ENCODE peak calls at places on chromosome 14, in ten cellular contexts. Y, F, U, D, C, T, W, M, I and X are unnamed samples.

GRCh38 chr14:66514206-66514605 is 6.3 kb downstream of the GPHN start:
- DNase-seq in W (no peak), T (no peak), I (no peak), F (no peak), Y (peak), D (no peak), M (no peak), C (peak), U (no peak), X (no peak)

GRCh38 chr14:58740584-58740983 is 102.8 kb downstream of the DACT1 start:
- DNase-seq in D (no peak), U (no peak), Y (no peak), M (no peak), T (no peak), F (no peak), C (no peak), I (no peak), W (no peak), X (no peak)

GRCh38 chr14:23562822-23563472 is 4.6 kb downstream of the AP1G2 start:
- DNase-seq in C (no peak), Y (peak), U (peak), F (peak), D (peak), T (peak), W (no peak), M (no peak), I (no peak), X (no peak)

GRCh38 chr14:93949511-93950075 is 22.4 kb downstream of the FAM181A start:
- DNase-seq in F (no peak), U (no peak), M (no peak), I (no peak), D (no peak), Y (no peak), T (no peak), W (no peak), C (no peak), X (no peak)

GRCh38 chr14:50064993-50065392 is 51.4 kb downstream of the VCPKMT start:
- DNase-seq in W (peak), I (no peak), T (no peak), U (no peak), Y (peak), D (no peak), C (no peak), F (no peak), M (no peak), X (no peak)

GRCh38 chr14:39232554-39233415 is 930 bp upstream of the MIA2 start:
- DNase-seq in I (no peak), T (no peak), F (no peak), Y (peak), C (peak), D (no peak), U (no peak), M (no peak), W (peak), X (no peak)

GRCh38 chr14:81153187-81153586 is 67.6 kb downstream of the GTF2A1 start:
- DNase-seq in M (no peak), F (no peak), W (no peak), T (no peak), U (no peak), C (no peak), I (no peak), Y (no peak), D (no peak), X (no peak)

GRCh38 chr14:34501997-34502396 is 37.5 kb downstream of the EAPP start:
- DNase-seq in T (no peak), Y (peak), M (no peak), W (no peak), C (no peak), I (no peak), F (no peak), U (no peak), D (peak), X (no peak)

GRCh38 chr14:104749111-104749649 is 3.8 kb upstream of the SIVA1 start:
- DNase-seq in Y (peak), W (no peak), D (no peak), U (no peak), T (peak), M (no peak), I (peak), F (no peak), C (peak), X (no peak)

GRCh38 chr14:64187331-64187730 is 106.8 kb downstream of the ESR2 start:
- DNase-seq in Y (no peak), I (no peak), U (no peak), F (no peak), W (no peak), M (no peak), D (no peak), C (no peak), T (no peak), X (no peak)

GRCh38 chr14:68680541-68681051 is 112.3 kb downstream of the ZFP36L1 start:
- DNase-seq in C (no peak), M (no peak), I (no peak), T (no peak), D (no peak), Y (peak), W (peak), F (no peak), U (no peak), X (no peak)

GRCh38 chr14:33634631-33635030 is 316.2 kb downstream of the EGLN3 start:
- DNase-seq in M (no peak), Y (no peak), C (no peak), W (no peak), F (no peak), U (no peak), I (no peak), D (no peak), T (no peak), X (no peak)

GRCh38 chr14:37550511-37550910 is 44.5 kb downstream of the FOXA1 start:
- DNase-seq in D (no peak), I (no peak), W (no peak), F (no peak), U (no peak), M (no peak), Y (peak), T (no peak), C (peak), X (peak)

GRCh38 chr14:90421621-90422020 is 24.8 kb downstream of the CALM1 start:
- DNase-seq in I (no peak), Y (no peak), F (no peak), U (no peak), D (no peak), T (no peak), M (no peak), C (no peak), W (no peak), X (no peak)

GRCh38 chr14:50943261-50943942 is 881 bp downstream of the PYGL start:
- DNase-seq in Y (peak), T (peak), I (peak), D (peak), F (peak), M (no peak), C (no peak), W (peak), U (peak), X (no peak)

GRCh38 chr14:71321556-71322315 is 414.5 kb downstream of the PCNX1 start:
- DNase-seq in C (no peak), T (peak), Y (peak), I (no peak), M (no peak), W (no peak), F (peak), D (peak), U (no peak), X (peak)

GRCh38 chr14:32694795-32695449 is 243.8 kb upstream of the NPAS3 start:
- DNase-seq in C (no peak), D (no peak), U (no peak), T (no peak), I (no peak), W (no peak), M (no peak), Y (no peak), F (no peak), X (no peak)

GRCh38 chr14:97077253-97077653 is 280.1 kb downstream of the VRK1 start:
- DNase-seq in Y (peak), T (peak), W (no peak), D (no peak), U (peak), I (peak), C (peak), M (no peak), F (peak), X (no peak)

GRCh38 chr14:66645716-66646115 is 137.8 kb downstream of the GPHN start:
- DNase-seq in W (no peak), I (no peak), C (no peak), Y (no peak), T (no peak), U (no peak), F (no peak), M (no peak), D (peak), X (no peak)

GRCh38 chr14:50395448-50395847 is 1.2 kb downstream of the CDKL1 start:
- DNase-seq in W (no peak), C (no peak), M (no peak), T (no peak), Y (peak), F (peak), I (no peak), D (no peak), U (no peak), X (no peak)

GRCh38 chr14:95620659-95621059 is 65.6 kb upstream of the TCL1B start:
- DNase-seq in F (no peak), W (no peak), M (no peak), D (no peak), Y (no peak), T (no peak), I (no peak), U (no peak), C (no peak), X (no peak)

GRCh38 chr14:69241577-69241976 is 18.4 kb upstream of the GALNT16 start:
- DNase-seq in I (no peak), Y (peak), U (no peak), M (no peak), C (no peak), D (no peak), T (no peak), F (no peak), W (no peak), X (no peak)

GRCh38 chr14:95538801-95539509 is 4.1 kb downstream of the GLRX5 start:
- DNase-seq in D (no peak), F (no peak), T (no peak), W (no peak), I (no peak), M (no peak), U (no peak), C (no peak), Y (no peak), X (no peak)

GRCh38 chr14:79571361-79571760 is 639.9 kb downstream of the DIO2 start:
- DNase-seq in M (no peak), U (no peak), W (no peak), C (no peak), D (no peak), I (no peak), F (no peak), Y (no peak), T (peak), X (no peak)

GRCh38 chr14:89534896-89535615 is 118.0 kb upstream of the FOXN3 start:
- DNase-seq in W (no peak), I (no peak), Y (peak), U (no peak), M (no peak), C (peak), T (no peak), F (no peak), D (peak), X (no peak)

GRCh38 chr14:85528080-85528881 is 1.7 kb upstream of the FLRT2 start:
- DNase-seq in U (no peak), D (peak), C (peak), W (peak), F (peak), Y (peak), M (no peak), T (peak), I (no peak), X (peak)

GRCh38 chr14:89217876-89218275 is 199.2 kb downstream of the FOXN3 start:
- DNase-seq in U (no peak), D (no peak), Y (no peak), I (no peak), F (no peak), W (no peak), C (no peak), T (no peak), M (no peak), X (no peak)

GRCh38 chr14:105526781-105527380 is 498 bp downstream of the TMEM121 start:
- DNase-seq in D (no peak), W (peak), T (peak), M (no peak), I (no peak), Y (no peak), F (peak), C (no peak), U (no peak), X (no peak)

GRCh38 chr14:81449576-81449975 is 49.5 kb upstream of the STON2 start:
- DNase-seq in F (no peak), I (no peak), T (no peak), M (no peak), Y (no peak), U (no peak), C (no peak), W (no peak), D (no peak), X (no peak)

GRCh38 chr14:81765654-81766275 is 232.1 kb upstream of the SEL1L start:
- DNase-seq in D (no peak), F (no peak), Y (no peak), U (no peak), W (no peak), M (no peak), I (no peak), T (no peak), C (no peak), X (no peak)

GRCh38 chr14:25516838-25517237 is 466.9 kb upstream of the STXBP6 start:
- DNase-seq in M (no peak), D (no peak), F (no peak), W (no peak), Y (no peak), C (no peak), U (no peak), I (no peak), T (peak), X (no peak)
- TF ChIP-seq CTCF in M (no peak), D (no peak), F (no peak), W (no peak), Y (no peak), C (no peak), U (no peak), I (no peak), T (peak), X (peak)

DNA sequence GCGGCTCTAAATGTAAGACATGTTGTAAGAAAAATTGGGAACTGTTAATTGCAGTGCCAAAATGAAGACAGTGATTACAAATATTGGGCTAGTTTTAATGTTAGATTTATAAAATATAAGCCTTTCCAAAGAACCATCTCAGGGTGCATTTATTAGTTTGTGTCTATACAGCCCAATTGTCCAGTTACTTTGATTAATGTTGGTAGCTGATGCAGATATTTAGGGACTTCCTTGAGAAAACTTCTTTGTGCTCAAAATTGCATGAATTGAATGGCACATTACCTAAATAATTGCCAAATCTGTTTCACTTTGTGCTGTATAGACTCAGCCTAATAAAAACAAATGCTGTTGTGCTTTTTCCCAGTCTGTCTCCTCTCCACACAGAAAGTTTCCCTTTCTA is 83.7 kb downstream of the DAD1 start:
- DNase-seq in W (no peak), T (no peak), Y (no peak), F (no peak), M (no peak), D (no peak), I (no peak), C (no peak), U (no peak), X (no peak)
- H3K4me3 ChIP-seq in W (no peak), T (no peak), Y (no peak), F (no peak), M (no peak), D (no peak), I (no peak), C (no peak), U (no peak), X (no peak)

DNA sequence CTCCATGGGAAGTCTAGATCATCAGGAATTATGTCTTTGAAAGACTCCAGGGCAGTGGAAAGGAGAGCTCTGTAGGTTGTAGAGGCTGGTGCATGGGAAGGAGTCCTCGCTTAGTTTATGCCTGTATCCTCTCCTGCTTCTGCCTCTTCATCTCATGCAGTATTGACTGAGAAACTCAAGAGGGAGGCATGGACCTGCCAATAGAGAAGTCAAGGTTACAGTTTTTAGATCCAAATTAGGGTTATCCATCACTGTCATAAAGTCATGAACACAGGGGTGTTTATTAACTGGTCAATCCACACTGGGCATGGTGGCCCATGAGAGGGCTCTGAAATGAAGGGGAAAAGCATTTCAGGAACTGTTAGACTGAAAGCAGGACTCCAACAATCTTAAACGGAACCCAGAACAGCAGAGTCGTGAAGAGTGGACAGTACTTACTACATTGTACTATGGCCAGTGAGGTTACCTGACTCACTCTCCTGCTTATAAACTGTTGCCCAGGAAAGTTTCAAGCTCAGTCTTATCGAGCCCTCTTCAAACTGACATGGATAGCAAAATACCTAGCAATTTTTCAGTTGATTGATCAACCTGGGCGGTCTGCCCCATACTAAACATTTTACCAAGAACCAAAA is 30.1 kb upstream of the DHRS7 start:
- DNase-seq in M (no peak), I (no peak), D (no peak), T (peak), W (no peak), U (no peak), F (no peak), Y (peak), C (no peak), X (no peak)
- TF ChIP-seq CTCF in M (no peak), I (no peak), D (no peak), T (peak), W (no peak), U (peak), F (peak), Y (peak), C (no peak), X (peak)

GRCh38 chr14:74392616-74393570 is 33.1 kb downstream of the SYNDIG1L start:
- DNase-seq in T (no peak), M (no peak), D (no peak), Y (no peak), I (no peak), C (no peak), U (no peak), W (no peak), F (no peak), X (no peak)

GRCh38 chr14:74389980-74390379 is 36.0 kb downstream of the SYNDIG1L start:
- DNase-seq in I (no peak), Y (no peak), D (no peak), C (no peak), W (no peak), T (no peak), U (no peak), M (no peak), F (peak), X (no peak)

GRCh38 chr14:74394549-74394948 is 31.5 kb downstream of the SYNDIG1L start:
- DNase-seq in F (no peak), U (no peak), W (no peak), M (no peak), I (no peak), Y (no peak), C (no peak), T (no peak), D (no peak), X (no peak)

GRCh38 chr14:74395094-74395493 is 30.9 kb downstream of the SYNDIG1L start:
- DNase-seq in W (no peak), I (no peak), C (no peak), M (no peak), F (no peak), D (no peak), Y (no peak), T (no peak), U (no peak), X (no peak)

GRCh38 chr14:74391479-74391878 is 34.5 kb downstream of the SYNDIG1L start:
- DNase-seq in U (no peak), T (no peak), C (no peak), Y (no peak), W (no peak), F (no peak), I (no peak), D (no peak), M (no peak), X (no peak)
- H3K4me3 ChIP-seq in U (no peak), T (no peak), C (no peak), Y (no peak), W (no peak), F (no peak), I (no peak), D (no peak), M (no peak), X (no peak)

GRCh38 chr14:55416866-55417265 is 5.2 kb upstream of the ATG14 start:
- DNase-seq in D (no peak), M (no peak), F (no peak), U (no peak), C (no peak), W (no peak), T (peak), I (no peak), Y (no peak), X (no peak)
- TF ChIP-seq CTCF in D (no peak), M (no peak), F (no peak), U (no peak), C (peak), W (peak), T (peak), I (no peak), Y (peak), X (peak)

GRCh38 chr14:75042040-75042439 is 9.2 kb downstream of the MLH3 start:
- DNase-seq in T (no peak), U (no peak), M (no peak), I (no peak), C (no peak), F (no peak), Y (no peak), D (peak), W (no peak), X (no peak)
- H3K4me3 ChIP-seq in T (no peak), U (no peak), M (no peak), I (no peak), C (no peak), F (no peak), Y (no peak), D (no peak), W (no peak), X (no peak)

DNA sequence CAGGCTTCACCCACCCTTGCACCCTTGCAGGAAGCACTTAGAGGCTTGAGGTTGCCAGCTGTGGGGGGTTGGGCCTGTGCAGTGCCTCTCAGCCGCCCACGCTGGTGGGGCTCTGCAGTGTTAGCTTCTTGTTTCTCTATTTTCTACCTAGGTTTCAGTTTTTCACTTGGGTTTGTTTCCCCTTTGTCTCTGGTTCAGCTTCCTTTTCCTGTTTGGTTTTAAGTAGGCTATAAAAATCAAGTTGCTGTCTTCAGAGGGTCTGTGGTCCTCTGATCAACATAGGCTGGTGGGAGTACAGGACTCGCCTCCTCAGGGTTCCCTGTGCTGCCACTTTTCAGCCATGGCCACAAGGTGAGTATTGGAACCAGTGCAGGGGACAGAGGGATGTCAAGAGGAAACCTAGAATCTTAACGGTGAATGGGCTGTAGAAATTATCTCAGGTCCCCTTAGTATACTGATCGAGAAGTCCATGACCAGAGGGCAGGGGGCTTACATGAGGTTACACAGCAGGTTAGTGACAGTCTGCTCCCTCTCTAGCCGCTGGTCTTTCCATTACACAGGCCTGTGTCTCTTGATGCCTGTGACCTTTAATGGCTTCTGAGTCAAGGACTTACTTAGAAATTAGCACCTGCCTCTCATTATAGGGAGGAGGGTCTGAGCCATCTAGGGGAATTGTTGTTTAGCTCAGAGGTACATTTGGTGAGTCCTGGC is at the start of gene EVL:
- DNase-seq in M (no peak), I (no peak), U (peak), Y (no peak), D (peak), T (no peak), C (no peak), F (no peak), W (peak), X (no peak)
- TF ChIP-seq CTCF in M (no peak), I (no peak), U (no peak), Y (no peak), D (no peak), T (no peak), C (no peak), F (no peak), W (no peak), X (no peak)